ENCODE peak calls at places on chromosomes 6 and 20, in eight cellular contexts. R, D, L, P, K, I, B and O are unnamed samples.
A peak's percentile ranks its signal among the peaks of the same experiment; 100 is the strongest.

GRCh38 chr6:148830614-148831013 is 83.8 kb downstream of the UST start:
- DNase-seq in B (no peak), K (no peak), I (no peak), D (no peak), P (no peak), L (no peak), R (no peak), O (no peak)

GRCh38 chr6:33168202-33168601 is 24.1 kb downstream of the COL11A2 start:
- DNase-seq in K (no peak), I (no peak), R (no peak), P (no peak), D (no peak), B (no peak), L (no peak), O (no peak)

GRCh38 chr6:55293116-55293515 is 34.2 kb upstream of the GFRAL start:
- DNase-seq in K (no peak), I (peak; percentile 70), R (no peak), L (no peak), B (no peak), D (peak; percentile 5), P (peak; percentile 30), O (no peak)

GRCh38 chr20:56807118-56807517 is 178.0 kb downstream of the TFAP2C start:
- DNase-seq in D (no peak), L (no peak), B (no peak), K (no peak), R (no peak), P (no peak), I (no peak), O (no peak)

GRCh38 chr6:107682721-107683120 is 141.4 kb downstream of the SCML4 start:
- DNase-seq in P (no peak), L (no peak), I (no peak), B (no peak), R (no peak), D (no peak), K (no peak), O (no peak)

GRCh38 chr6:73236147-73236750 is 11.0 kb upstream of the KHDC1L start:
- DNase-seq in P (peak; percentile 97), B (no peak), I (peak; percentile 83), L (no peak), R (no peak), K (no peak), D (peak; percentile 61), O (no peak)

GRCh38 chr6:143283887-143284640 is 166.4 kb downstream of the ADAT2 start:
- DNase-seq in L (no peak), K (no peak), I (peak; percentile 16), P (no peak), B (no peak), R (no peak), D (peak; percentile 69), O (no peak)

GRCh38 chr6:49038294-49038693 is 424.8 kb downstream of the MMUT start:
- DNase-seq in D (no peak), K (no peak), I (peak; percentile 2), R (no peak), L (no peak), B (no peak), P (no peak), O (no peak)

GRCh38 chr6:89459501-89459900 is 26.5 kb downstream of the ANKRD6 start:
- DNase-seq in B (no peak), K (no peak), R (no peak), D (no peak), I (no peak), L (no peak), P (no peak), O (no peak)

GRCh38 chr20:20465259-20465658 is 97.4 kb downstream of the INSM1 start:
- DNase-seq in I (peak; percentile 31), B (no peak), P (no peak), D (no peak), K (no peak), L (no peak), R (no peak), O (no peak)

DNA sequence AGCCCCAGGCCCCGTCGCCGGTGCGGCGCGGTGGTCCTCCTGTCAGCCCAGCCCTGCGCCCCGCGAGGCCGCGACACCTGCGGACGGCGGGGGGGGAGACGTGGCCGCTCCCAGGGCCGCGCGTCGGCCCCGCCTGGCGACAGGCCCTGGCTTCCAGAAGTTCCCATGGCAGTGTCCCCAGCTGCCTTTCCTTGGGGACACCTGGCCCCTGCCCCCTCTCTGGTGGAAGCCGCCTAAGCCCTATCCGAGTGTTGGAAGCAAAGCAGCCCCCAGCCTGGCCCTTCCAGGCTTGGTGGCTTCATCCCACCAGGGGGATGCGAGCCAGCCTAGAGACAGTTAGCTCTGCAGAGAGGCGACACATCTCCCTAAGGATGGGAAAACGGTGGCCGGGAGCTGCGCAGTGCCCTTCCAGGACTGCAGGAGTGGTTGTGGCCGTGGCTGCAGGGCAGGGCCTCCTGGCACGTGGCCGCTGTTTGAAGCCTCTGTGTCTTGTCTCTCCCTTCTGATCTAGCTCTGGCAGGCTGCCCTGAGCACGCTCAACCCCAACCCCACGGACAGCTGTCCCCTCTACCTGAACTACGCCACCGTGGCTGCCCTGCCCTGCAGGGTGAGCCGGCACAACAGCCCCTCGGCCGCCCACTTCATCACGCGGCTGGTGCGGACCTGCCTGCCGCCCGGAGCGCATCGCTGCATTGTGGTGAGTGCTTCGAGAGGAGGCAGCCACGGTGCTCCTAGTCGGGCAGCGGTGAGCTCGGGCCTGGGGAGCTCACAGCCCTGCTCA is 816 bp downstream of the NPEPL1 start:
- DNase-seq in D (no peak), I (no peak), K (no peak), R (peak; percentile 35), L (peak; percentile 34), B (no peak), P (no peak), O (no peak)
- H3K4me3 ChIP-seq in D (peak overlapping the region; percentile 29), I (peak overlapping the region; percentile 64), K (peak overlapping the region; percentile 65), R (peak overlapping the region; percentile 71), L (no peak overlapping the region), B (peak overlapping the region; percentile 72), P (peak overlapping the region; percentile 45), O (peak overlapping the region; percentile 51)

DNA sequence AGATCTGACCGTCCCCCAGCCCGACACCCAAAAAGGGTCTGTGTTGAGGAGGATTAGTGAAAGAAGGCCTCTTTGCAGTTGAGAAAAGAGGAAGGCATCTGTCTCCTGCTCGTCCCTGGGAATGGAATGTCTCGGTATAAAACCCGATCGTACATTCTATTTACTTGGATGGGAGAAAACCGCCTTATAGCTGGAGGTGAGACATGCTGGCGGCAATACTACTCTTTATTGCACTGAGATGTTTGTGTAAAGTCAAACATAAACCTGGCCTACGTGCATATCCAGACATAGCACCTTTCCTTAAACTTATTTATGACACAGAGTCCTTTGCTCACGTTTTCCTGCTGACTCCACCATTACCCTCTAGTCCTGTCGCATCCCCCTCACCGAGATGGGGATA is 4.5 kb downstream of the TDP2 start:
- DNase-seq in I (no peak), B (no peak), L (no peak), P (no peak), D (no peak), R (no peak), K (no peak), O (no peak)
- TF ChIP-seq CTCF in I (no peak), B (no peak), L (no peak), P (no peak), D (no peak), R (no peak), K (no peak), O (no peak)

DNA sequence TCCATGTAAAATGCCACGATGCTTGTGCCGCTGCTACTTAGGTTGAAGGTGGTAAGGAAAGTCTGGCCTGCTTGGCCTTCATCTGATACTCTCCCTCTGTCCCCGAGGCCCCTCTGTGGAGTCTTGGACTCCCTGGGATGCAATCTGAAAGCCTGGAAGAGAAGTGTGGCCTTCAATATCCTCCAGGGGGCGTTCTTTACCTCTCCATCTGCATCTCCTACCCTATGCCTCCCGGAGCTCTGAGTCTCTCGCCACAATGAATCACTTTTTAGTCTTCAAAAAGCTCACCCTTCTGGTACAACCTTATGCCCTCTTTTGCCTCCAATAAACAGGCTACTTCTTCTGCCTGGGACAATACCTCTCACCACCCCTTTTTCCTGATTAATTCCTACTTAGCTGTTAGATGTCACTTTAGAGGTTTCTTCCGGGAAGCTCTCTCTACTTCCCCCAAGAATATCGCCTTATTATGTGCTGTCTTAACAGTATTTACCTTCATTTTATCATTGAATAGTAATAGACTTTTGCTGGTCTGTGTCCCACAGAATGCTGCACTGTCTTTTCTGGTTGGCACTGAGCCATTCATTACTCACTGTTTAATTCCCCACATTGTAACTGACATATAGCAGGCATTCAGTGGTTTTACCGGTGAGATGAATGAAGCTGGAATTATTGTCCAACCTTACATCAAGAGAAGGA is 13.9 kb upstream of the ATG5 start:
- DNase-seq in K (no peak), B (no peak), R (no peak), L (peak; percentile 44), I (peak; percentile 78), D (peak; percentile 69), P (peak; percentile 90), O (no peak)
- H3K4me3 ChIP-seq in K (no peak overlapping the region), B (no peak overlapping the region), R (no peak overlapping the region), L (no peak overlapping the region), I (peak overlapping the region; percentile 5), D (no peak overlapping the region), P (no peak overlapping the region), O (no peak overlapping the region)

GRCh38 chr6:111566222-111566717 is 39.4 kb downstream of the TRAF3IP2 start:
- DNase-seq in L (no peak), I (no peak), B (no peak), K (no peak), R (no peak), P (no peak), D (no peak), O (no peak)
- TF ChIP-seq CTCF in L (no peak), I (no peak), B (no peak), K (no peak), R (no peak), P (no peak), D (no peak), O (no peak)